ENCODE peak calls at places on chromosomes 13 and 19, in ten cellular contexts. M is neural crest cell, C is body of pancreas, E is cardiac muscle cell, U is fibroblast of mammary gland, R is pancreas, A is AG09319, N is heart left ventricle, B is heart right ventricle, Y is endothelial cell. Q is an unnamed sample.

GRCh38 chr19:58356971-58357797 is 3.9 kb upstream of the A1BG start:
- DNase-seq in M (no peak), C (no peak), E (peak; percentile 53), U (peak; percentile 26), R (no peak), A (no peak), N (no peak), B (no peak), Y (no peak), Q (no peak)

GRCh38 chr19:33373701-33374405 is at the start of gene CEBPG:
- DNase-seq in M (peak; percentile 45), C (peak; percentile 65), E (peak; percentile 73), U (peak; percentile 30), R (no peak), A (peak; percentile 56), N (peak; percentile 63), B (peak; percentile 61), Y (peak; percentile 67), Q (peak; percentile 79)

GRCh38 chr13:21871919-21872318 is 201.0 kb downstream of the FGF9 start:
- DNase-seq in M (no peak), C (no peak), E (no peak), U (no peak), R (no peak), A (no peak), N (no peak), B (no peak), Y (no peak), Q (no peak)

GRCh38 chr13:24627090-24627714 is 53.0 kb upstream of the ATP12A start:
- DNase-seq in M (peak; percentile 78), C (peak; percentile 42), E (peak; percentile 22), U (peak; percentile 20), R (peak; percentile 47), A (no peak), N (no peak), B (no peak), Y (peak; percentile 84), Q (no peak)

GRCh38 chr19:46621191-46622117 is 3.4 kb downstream of the PTGIR start:
- DNase-seq in M (no peak), C (no peak), E (no peak), U (no peak), R (peak; percentile 60), A (no peak), N (no peak), B (no peak), Y (no peak), Q (no peak)

GRCh38 chr13:90709329-90709728 is 638.2 kb upstream of the MIR17HG start:
- DNase-seq in M (no peak), C (no peak), E (no peak), U (no peak), R (no peak), A (no peak), N (no peak), B (no peak), Y (no peak), Q (no peak)

GRCh38 chr19:10751109-10751972 is 33.5 kb downstream of the DNM2 start:
- DNase-seq in M (no peak), C (peak; percentile 35), E (no peak), U (no peak), R (peak; percentile 42), A (no peak), N (peak; percentile 52), B (no peak), Y (peak; percentile 52), Q (no peak)

GRCh38 chr13:75512253-75512652 is 25.4 kb downstream of the COMMD6 start:
- DNase-seq in M (no peak), C (no peak), E (peak; percentile 12), U (no peak), R (no peak), A (no peak), N (no peak), B (no peak), Y (no peak), Q (no peak)

GRCh38 chr19:6739884-6740588 is 556 bp downstream of the TRIP10 start:
- DNase-seq in M (peak; percentile 27), C (no peak), E (no peak), U (no peak), R (peak; percentile 87), A (no peak), N (peak; percentile 67), B (peak; percentile 47), Y (peak; percentile 46), Q (no peak)

GRCh38 chr19:6739390-6739883 is at the start of gene TRIP10:
- DNase-seq in M (peak; percentile 71), C (peak; percentile 88), E (peak; percentile 88), U (peak; percentile 71), R (peak; percentile 93), A (peak; percentile 39), N (peak; percentile 90), B (peak; percentile 90), Y (peak; percentile 81), Q (no peak)

GRCh38 chr19:6737284-6737872 is at the start of gene GPR108:
- DNase-seq in M (peak; percentile 97), C (peak; percentile 99), E (peak; percentile 100), U (peak; percentile 100), R (peak; percentile 100), A (peak; percentile 100), N (peak; percentile 100), B (peak; percentile 100), Y (peak; percentile 99), Q (peak; percentile 100)

GRCh38 chr19:6737873-6738725 is 719 bp upstream of the GPR108 start:
- DNase-seq in M (peak; percentile 41), C (peak; percentile 99), E (peak; percentile 89), U (peak; percentile 77), R (peak; percentile 98), A (peak; percentile 53), N (peak; percentile 82), B (peak; percentile 80), Y (peak; percentile 63), Q (no peak)

GRCh38 chr19:6738726-6739389 is 622 bp upstream of the TRIP10 start:
- DNase-seq in M (no peak), C (peak; percentile 63), E (no peak), U (peak; percentile 47), R (peak; percentile 86), A (no peak), N (no peak), B (peak; percentile 59), Y (peak; percentile 22), Q (no peak)
- TF ChIP-seq CTCF in M (no peak), C (no peak), E (no peak), U (no peak), R (no peak), A (no peak), N (no peak), B (no peak), Y (no peak), Q (peak; percentile 9)

DNA sequence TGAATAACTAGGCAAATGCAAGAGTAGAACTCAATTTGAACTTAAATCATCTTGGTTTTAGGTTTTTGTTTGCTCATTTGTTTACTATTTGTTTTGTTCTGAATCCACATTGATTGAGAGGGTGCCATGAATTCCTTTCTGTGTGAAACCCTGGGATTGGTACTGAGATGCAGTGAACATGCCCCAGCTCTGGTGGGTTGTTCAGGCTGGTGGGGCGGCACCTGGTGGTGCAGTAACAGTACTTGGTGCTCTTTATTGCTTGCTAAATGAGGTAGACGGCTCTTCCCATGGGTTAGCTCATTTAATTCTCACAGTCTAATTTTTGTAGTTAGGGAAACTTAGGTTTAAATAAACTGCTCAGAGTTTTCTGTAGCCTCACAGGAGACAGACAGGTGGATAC is 48.4 kb downstream of the WASF3 start:
- DNase-seq in M (no peak), C (no peak), E (no peak), U (no peak), R (no peak), A (no peak), N (no peak), B (no peak), Y (peak; percentile 20), Q (no peak)
- TF ChIP-seq CTCF in M (peak; percentile 27), C (no peak), E (no peak), U (peak; percentile 5), R (no peak), A (no peak), N (no peak), B (no peak), Y (no peak), Q (no peak)

DNA sequence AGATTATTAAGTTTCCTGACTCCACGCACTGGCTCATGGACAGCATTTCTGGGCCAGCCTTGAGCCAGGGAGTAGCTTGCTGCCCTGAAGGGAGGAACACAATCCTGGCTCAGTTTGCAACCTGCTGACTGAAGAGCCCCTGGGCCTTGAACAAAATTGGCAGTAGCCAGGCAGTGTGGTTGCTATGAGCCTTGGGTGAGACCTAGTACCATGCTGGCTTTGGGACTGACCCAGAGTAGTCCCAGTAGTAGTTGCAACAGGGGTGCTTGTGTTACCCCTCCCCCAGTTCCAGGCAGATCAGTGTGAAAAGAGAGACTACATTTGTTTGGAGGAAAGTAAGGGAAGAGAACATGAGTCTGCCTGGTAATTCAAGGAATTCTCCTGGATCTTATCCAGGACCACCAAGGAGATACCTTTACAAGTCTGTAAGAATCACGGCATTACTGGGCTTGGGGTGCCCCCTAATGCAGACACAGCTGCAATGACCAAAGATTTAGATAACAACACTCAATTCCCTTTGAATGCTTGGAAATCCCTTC is 22.0 kb downstream of the ITGBL1 start:
- DNase-seq in M (peak; percentile 6), C (no peak), E (peak; percentile 93), U (peak; percentile 90), R (no peak), A (peak; percentile 61), N (no peak), B (no peak), Y (peak; percentile 44), Q (no peak)
- TF ChIP-seq CTCF in M (peak; percentile 44), C (no peak), E (peak; percentile 67), U (peak; percentile 59), R (no peak), A (peak; percentile 46), N (peak; percentile 37), B (no peak), Y (no peak), Q (peak; percentile 68)

GRCh38 chr19:719081-719512 is 10.4 kb downstream of the PALM start:
- DNase-seq in M (no peak), C (no peak), E (peak; percentile 66), U (peak; percentile 37), R (no peak), A (peak; percentile 7), N (peak; percentile 47), B (no peak), Y (no peak), Q (no peak)

GRCh38 chr19:715347-715746 is 6.6 kb downstream of the PALM start:
- DNase-seq in M (no peak), C (no peak), E (no peak), U (no peak), R (no peak), A (no peak), N (no peak), B (no peak), Y (no peak), Q (no peak)

GRCh38 chr19:719636-720377 is 11.1 kb downstream of the PALM start:
- DNase-seq in M (no peak), C (no peak), E (no peak), U (no peak), R (no peak), A (no peak), N (no peak), B (no peak), Y (no peak), Q (no peak)

GRCh38 chr19:720691-721160 is 12.0 kb downstream of the PALM start:
- DNase-seq in M (no peak), C (no peak), E (no peak), U (no peak), R (peak; percentile 76), A (no peak), N (no peak), B (no peak), Y (no peak), Q (no peak)

DNA sequence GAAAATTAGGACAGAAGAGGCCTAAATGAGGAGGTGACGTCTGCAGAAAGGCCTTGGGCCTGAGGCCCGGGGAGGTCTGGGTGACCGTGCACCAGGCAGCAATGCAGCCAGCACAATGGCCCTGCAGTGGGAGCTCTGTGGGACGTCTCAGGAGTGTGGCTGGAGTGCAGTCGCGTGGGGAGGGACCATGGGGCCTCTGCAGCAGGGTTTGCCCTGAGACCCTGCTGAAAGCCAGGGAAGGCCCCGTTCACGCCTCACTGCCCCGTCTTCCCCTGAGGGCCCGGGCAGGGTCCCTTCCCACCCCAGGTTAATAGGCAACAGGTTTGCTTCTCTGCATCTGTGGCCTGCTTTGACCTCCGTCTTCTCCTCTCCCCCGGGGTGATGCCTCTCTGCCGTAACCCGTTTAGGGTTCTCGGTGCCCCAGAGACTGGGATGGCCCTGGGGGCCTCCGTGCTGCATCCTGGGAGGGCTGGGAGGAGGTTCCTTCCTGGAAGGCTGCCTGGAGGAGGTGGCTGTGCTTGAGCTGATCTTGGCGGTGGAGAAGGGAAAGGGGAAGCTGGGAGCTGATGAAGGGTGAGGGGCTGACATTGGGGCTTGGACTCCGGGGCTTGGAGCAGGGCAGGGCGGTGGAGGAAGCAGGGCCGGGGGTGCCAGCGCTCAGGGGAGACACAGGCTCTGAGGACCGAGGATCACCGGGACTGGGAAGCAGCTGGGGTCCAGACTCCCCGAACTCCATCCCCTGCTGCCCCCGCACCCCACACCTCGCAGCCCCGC is 9.7 kb downstream of the PALM start:
- DNase-seq in M (no peak), C (no peak), E (no peak), U (no peak), R (no peak), A (no peak), N (no peak), B (no peak), Y (no peak), Q (no peak)
- TF ChIP-seq CTCF in M (no peak), C (no peak), E (no peak), U (no peak), R (no peak), A (no peak), N (no peak), B (no peak), Y (no peak), Q (no peak)

Q was measured in type B pancreatic cell.